ENCODE peak calls at places on chromosomes 3 and 15, in nine cellular contexts. One of them, this sample, is unnamed.

GRCh38 chr15:34717729-34718128 is 37.1 kb downstream of the GJD2 start:
- DNase-seq in CD4-positive, alpha-beta T cell: no peak
- DNase-seq in fibroblast of mammary gland: no peak
- DNase-seq in pulmonary artery endothelial cell: no peak
- DNase-seq in activated naive CD4-positive, alpha-beta T cell: no peak
- DNase-seq in AG10803: no peak
- DNase-seq in stimulated activated CD4-positive, alpha-beta T cell treated with anti-CD3 and anti-CD28 coated beads, Interleukin-4, amount 100 ng/mL, for 4 hours: no peak
- DNase-seq in SK-MEL-5: no peak
- DNase-seq in left lung: no peak
- DNase-seq in this sample: no peak

GRCh38 chr3:12449889-12450682 is 34.2 kb upstream of the TSEN2 start:
- DNase-seq in CD4-positive, alpha-beta T cell: no peak
- DNase-seq in activated naive CD4-positive, alpha-beta T cell: no peak
- DNase-seq in pulmonary artery endothelial cell: no peak
- DNase-seq in SK-MEL-5: no peak
- DNase-seq in stimulated activated CD4-positive, alpha-beta T cell treated with anti-CD3 and anti-CD28 coated beads, Interleukin-4, amount 100 ng/mL, for 4 hours: no peak
- DNase-seq in left lung: no peak
- DNase-seq in fibroblast of mammary gland: no peak
- DNase-seq in AG10803: no peak
- DNase-seq in this sample: no peak

GRCh38 chr15:69272139-69272538 is 26.6 kb upstream of the PAQR5 start:
- DNase-seq in left lung: no peak
- DNase-seq in pulmonary artery endothelial cell: no peak
- DNase-seq in activated naive CD4-positive, alpha-beta T cell: no peak
- DNase-seq in CD4-positive, alpha-beta T cell: no peak
- DNase-seq in fibroblast of mammary gland: no peak
- DNase-seq in AG10803: no peak
- DNase-seq in SK-MEL-5: no peak
- DNase-seq in stimulated activated CD4-positive, alpha-beta T cell treated with anti-CD3 and anti-CD28 coated beads, Interleukin-4, amount 100 ng/mL, for 4 hours: no peak
- DNase-seq in this sample: no peak

GRCh38 chr3:12934431-12934830 is 93.1 kb upstream of the RPL32 start:
- DNase-seq in stimulated activated CD4-positive, alpha-beta T cell treated with anti-CD3 and anti-CD28 coated beads, Interleukin-4, amount 100 ng/mL, for 4 hours: no peak
- DNase-seq in fibroblast of mammary gland: peak
- DNase-seq in CD4-positive, alpha-beta T cell: no peak
- DNase-seq in SK-MEL-5: no peak
- DNase-seq in left lung: no peak
- DNase-seq in AG10803: peak
- DNase-seq in activated naive CD4-positive, alpha-beta T cell: no peak
- DNase-seq in pulmonary artery endothelial cell: no peak
- DNase-seq in this sample: no peak

GRCh38 chr3:85574306-85574705 is 615.5 kb downstream of the CADM2 start:
- DNase-seq in fibroblast of mammary gland: no peak
- DNase-seq in activated naive CD4-positive, alpha-beta T cell: no peak
- DNase-seq in pulmonary artery endothelial cell: no peak
- DNase-seq in SK-MEL-5: no peak
- DNase-seq in stimulated activated CD4-positive, alpha-beta T cell treated with anti-CD3 and anti-CD28 coated beads, Interleukin-4, amount 100 ng/mL, for 4 hours: no peak
- DNase-seq in left lung: no peak
- DNase-seq in CD4-positive, alpha-beta T cell: no peak
- DNase-seq in AG10803: no peak
- DNase-seq in this sample: no peak

GRCh38 chr15:71443538-71443937 is 328.3 kb downstream of the THSD4 start:
- DNase-seq in AG10803: peak
- DNase-seq in CD4-positive, alpha-beta T cell: peak
- DNase-seq in pulmonary artery endothelial cell: no peak
- DNase-seq in left lung: no peak
- DNase-seq in fibroblast of mammary gland: peak
- DNase-seq in stimulated activated CD4-positive, alpha-beta T cell treated with anti-CD3 and anti-CD28 coated beads, Interleukin-4, amount 100 ng/mL, for 4 hours: peak
- DNase-seq in activated naive CD4-positive, alpha-beta T cell: no peak
- DNase-seq in SK-MEL-5: peak
- DNase-seq in this sample: no peak

GRCh38 chr3:16013563-16013962 is 160.9 kb upstream of the GALNT15 start:
- DNase-seq in fibroblast of mammary gland: peak
- DNase-seq in pulmonary artery endothelial cell: peak
- DNase-seq in left lung: no peak
- DNase-seq in stimulated activated CD4-positive, alpha-beta T cell treated with anti-CD3 and anti-CD28 coated beads, Interleukin-4, amount 100 ng/mL, for 4 hours: no peak
- DNase-seq in activated naive CD4-positive, alpha-beta T cell: no peak
- DNase-seq in SK-MEL-5: no peak
- DNase-seq in CD4-positive, alpha-beta T cell: no peak
- DNase-seq in AG10803: no peak
- DNase-seq in this sample: no peak

GRCh38 chr15:72782993-72783562 is 480 bp downstream of the ADPGK start:
- DNase-seq in fibroblast of mammary gland: peak
- DNase-seq in AG10803: peak
- DNase-seq in pulmonary artery endothelial cell: no peak
- DNase-seq in CD4-positive, alpha-beta T cell: no peak
- DNase-seq in activated naive CD4-positive, alpha-beta T cell: no peak
- DNase-seq in SK-MEL-5: peak
- DNase-seq in left lung: no peak
- DNase-seq in stimulated activated CD4-positive, alpha-beta T cell treated with anti-CD3 and anti-CD28 coated beads, Interleukin-4, amount 100 ng/mL, for 4 hours: peak
- DNase-seq in this sample: no peak

GRCh38 chr3:79954756-79955155 is 187.0 kb upstream of the ROBO1 start:
- DNase-seq in AG10803: no peak
- DNase-seq in activated naive CD4-positive, alpha-beta T cell: no peak
- DNase-seq in fibroblast of mammary gland: no peak
- DNase-seq in stimulated activated CD4-positive, alpha-beta T cell treated with anti-CD3 and anti-CD28 coated beads, Interleukin-4, amount 100 ng/mL, for 4 hours: no peak
- DNase-seq in left lung: no peak
- DNase-seq in SK-MEL-5: no peak
- DNase-seq in CD4-positive, alpha-beta T cell: no peak
- DNase-seq in pulmonary artery endothelial cell: no peak
- DNase-seq in this sample: no peak

GRCh38 chr3:139309880-139310279 is 33.9 kb upstream of the MRPS22 start:
- DNase-seq in SK-MEL-5: no peak
- DNase-seq in activated naive CD4-positive, alpha-beta T cell: no peak
- DNase-seq in CD4-positive, alpha-beta T cell: no peak
- DNase-seq in left lung: no peak
- DNase-seq in fibroblast of mammary gland: peak
- DNase-seq in AG10803: peak
- DNase-seq in pulmonary artery endothelial cell: no peak
- DNase-seq in stimulated activated CD4-positive, alpha-beta T cell treated with anti-CD3 and anti-CD28 coated beads, Interleukin-4, amount 100 ng/mL, for 4 hours: no peak
- DNase-seq in this sample: no peak

GRCh38 chr3:23490459-23490858 is 287.3 kb downstream of the UBE2E2 start:
- DNase-seq in activated naive CD4-positive, alpha-beta T cell: no peak
- DNase-seq in fibroblast of mammary gland: peak
- DNase-seq in CD4-positive, alpha-beta T cell: no peak
- DNase-seq in stimulated activated CD4-positive, alpha-beta T cell treated with anti-CD3 and anti-CD28 coated beads, Interleukin-4, amount 100 ng/mL, for 4 hours: no peak
- DNase-seq in pulmonary artery endothelial cell: peak
- DNase-seq in AG10803: peak
- DNase-seq in left lung: no peak
- DNase-seq in SK-MEL-5: no peak
- DNase-seq in this sample: no peak

GRCh38 chr3:37072892-37073291 is 79.6 kb downstream of the MLH1 start:
- DNase-seq in AG10803: peak
- DNase-seq in stimulated activated CD4-positive, alpha-beta T cell treated with anti-CD3 and anti-CD28 coated beads, Interleukin-4, amount 100 ng/mL, for 4 hours: no peak
- DNase-seq in SK-MEL-5: peak
- DNase-seq in pulmonary artery endothelial cell: peak
- DNase-seq in fibroblast of mammary gland: peak
- DNase-seq in left lung: no peak
- DNase-seq in CD4-positive, alpha-beta T cell: no peak
- DNase-seq in activated naive CD4-positive, alpha-beta T cell: no peak
- DNase-seq in this sample: no peak

GRCh38 chr3:122996038-122996580 is 31.5 kb downstream of the SEMA5B start:
- DNase-seq in AG10803: no peak
- DNase-seq in stimulated activated CD4-positive, alpha-beta T cell treated with anti-CD3 and anti-CD28 coated beads, Interleukin-4, amount 100 ng/mL, for 4 hours: no peak
- DNase-seq in SK-MEL-5: no peak
- DNase-seq in fibroblast of mammary gland: no peak
- DNase-seq in left lung: no peak
- DNase-seq in pulmonary artery endothelial cell: no peak
- DNase-seq in activated naive CD4-positive, alpha-beta T cell: no peak
- DNase-seq in CD4-positive, alpha-beta T cell: no peak
- DNase-seq in this sample: peak

GRCh38 chr15:62254137-62254934 is 89.3 kb upstream of the C2CD4B start:
- DNase-seq in SK-MEL-5: peak
- DNase-seq in stimulated activated CD4-positive, alpha-beta T cell treated with anti-CD3 and anti-CD28 coated beads, Interleukin-4, amount 100 ng/mL, for 4 hours: peak
- DNase-seq in activated naive CD4-positive, alpha-beta T cell: peak
- DNase-seq in CD4-positive, alpha-beta T cell: peak
- DNase-seq in AG10803: peak
- DNase-seq in left lung: peak
- DNase-seq in pulmonary artery endothelial cell: peak
- DNase-seq in fibroblast of mammary gland: peak
- DNase-seq in this sample: no peak

GRCh38 chr15:79960502-79961217 is 10.3 kb downstream of the BCL2A1 start:
- DNase-seq in SK-MEL-5: no peak
- DNase-seq in stimulated activated CD4-positive, alpha-beta T cell treated with anti-CD3 and anti-CD28 coated beads, Interleukin-4, amount 100 ng/mL, for 4 hours: no peak
- DNase-seq in fibroblast of mammary gland: peak
- DNase-seq in pulmonary artery endothelial cell: no peak
- DNase-seq in left lung: no peak
- DNase-seq in CD4-positive, alpha-beta T cell: no peak
- DNase-seq in activated naive CD4-positive, alpha-beta T cell: no peak
- DNase-seq in AG10803: no peak
- DNase-seq in this sample: no peak

GRCh38 chr15:69400850-69401249 is 13.3 kb upstream of the KIF23 start:
- DNase-seq in SK-MEL-5: no peak
- DNase-seq in AG10803: no peak
- DNase-seq in pulmonary artery endothelial cell: no peak
- DNase-seq in CD4-positive, alpha-beta T cell: no peak
- DNase-seq in left lung: no peak
- DNase-seq in stimulated activated CD4-positive, alpha-beta T cell treated with anti-CD3 and anti-CD28 coated beads, Interleukin-4, amount 100 ng/mL, for 4 hours: peak
- DNase-seq in fibroblast of mammary gland: no peak
- DNase-seq in activated naive CD4-positive, alpha-beta T cell: no peak
- DNase-seq in this sample: no peak

GRCh38 chr15:48718646-48719045 is 73.1 kb upstream of the FBN1 start:
- DNase-seq in CD4-positive, alpha-beta T cell: no peak
- DNase-seq in fibroblast of mammary gland: peak
- DNase-seq in AG10803: peak
- DNase-seq in SK-MEL-5: no peak
- DNase-seq in activated naive CD4-positive, alpha-beta T cell: no peak
- DNase-seq in pulmonary artery endothelial cell: no peak
- DNase-seq in left lung: no peak
- DNase-seq in stimulated activated CD4-positive, alpha-beta T cell treated with anti-CD3 and anti-CD28 coated beads, Interleukin-4, amount 100 ng/mL, for 4 hours: no peak
- DNase-seq in this sample: no peak

GRCh38 chr3:35733276-35733675 is 94.0 kb downstream of the ARPP21 start:
- DNase-seq in CD4-positive, alpha-beta T cell: no peak
- DNase-seq in SK-MEL-5: no peak
- DNase-seq in fibroblast of mammary gland: no peak
- DNase-seq in activated naive CD4-positive, alpha-beta T cell: no peak
- DNase-seq in stimulated activated CD4-positive, alpha-beta T cell treated with anti-CD3 and anti-CD28 coated beads, Interleukin-4, amount 100 ng/mL, for 4 hours: no peak
- DNase-seq in AG10803: no peak
- DNase-seq in left lung: no peak
- DNase-seq in pulmonary artery endothelial cell: no peak
- DNase-seq in this sample: peak

GRCh38 chr3:100226712-100227429 is 33.9 kb upstream of the TBC1D23 start:
- DNase-seq in stimulated activated CD4-positive, alpha-beta T cell treated with anti-CD3 and anti-CD28 coated beads, Interleukin-4, amount 100 ng/mL, for 4 hours: no peak
- DNase-seq in pulmonary artery endothelial cell: no peak
- DNase-seq in fibroblast of mammary gland: peak
- DNase-seq in activated naive CD4-positive, alpha-beta T cell: no peak
- DNase-seq in left lung: no peak
- DNase-seq in SK-MEL-5: peak
- DNase-seq in CD4-positive, alpha-beta T cell: no peak
- DNase-seq in AG10803: peak
- DNase-seq in this sample: no peak

GRCh38 chr3:59998040-59998439 is 948.2 kb upstream of the CFAP20DC start:
- DNase-seq in pulmonary artery endothelial cell: no peak
- DNase-seq in fibroblast of mammary gland: no peak
- DNase-seq in SK-MEL-5: no peak
- DNase-seq in stimulated activated CD4-positive, alpha-beta T cell treated with anti-CD3 and anti-CD28 coated beads, Interleukin-4, amount 100 ng/mL, for 4 hours: no peak
- DNase-seq in left lung: no peak
- DNase-seq in activated naive CD4-positive, alpha-beta T cell: no peak
- DNase-seq in CD4-positive, alpha-beta T cell: no peak
- DNase-seq in AG10803: peak
- DNase-seq in this sample: no peak

GRCh38 chr3:135018171-135018923 is 223.3 kb downstream of the EPHB1 start:
- DNase-seq in left lung: no peak
- DNase-seq in fibroblast of mammary gland: no peak
- DNase-seq in CD4-positive, alpha-beta T cell: no peak
- DNase-seq in stimulated activated CD4-positive, alpha-beta T cell treated with anti-CD3 and anti-CD28 coated beads, Interleukin-4, amount 100 ng/mL, for 4 hours: no peak
- DNase-seq in SK-MEL-5: no peak
- DNase-seq in pulmonary artery endothelial cell: no peak
- DNase-seq in activated naive CD4-positive, alpha-beta T cell: no peak
- DNase-seq in AG10803: no peak
- DNase-seq in this sample: no peak

GRCh38 chr15:93485922-93486327 is 396.9 kb upstream of the RGMA start:
- DNase-seq in fibroblast of mammary gland: no peak
- DNase-seq in AG10803: no peak
- DNase-seq in CD4-positive, alpha-beta T cell: no peak
- DNase-seq in activated naive CD4-positive, alpha-beta T cell: no peak
- DNase-seq in stimulated activated CD4-positive, alpha-beta T cell treated with anti-CD3 and anti-CD28 coated beads, Interleukin-4, amount 100 ng/mL, for 4 hours: no peak
- DNase-seq in SK-MEL-5: no peak
- DNase-seq in left lung: no peak
- DNase-seq in pulmonary artery endothelial cell: no peak
- DNase-seq in this sample: no peak

GRCh38 chr3:156609115-156609514 is 54.2 kb upstream of the SSR3 start:
- DNase-seq in CD4-positive, alpha-beta T cell: no peak
- DNase-seq in activated naive CD4-positive, alpha-beta T cell: no peak
- DNase-seq in left lung: no peak
- DNase-seq in pulmonary artery endothelial cell: no peak
- DNase-seq in stimulated activated CD4-positive, alpha-beta T cell treated with anti-CD3 and anti-CD28 coated beads, Interleukin-4, amount 100 ng/mL, for 4 hours: no peak
- DNase-seq in AG10803: no peak
- DNase-seq in fibroblast of mammary gland: no peak
- DNase-seq in SK-MEL-5: no peak
- DNase-seq in this sample: no peak

GRCh38 chr15:94743668-94744067 is 512.3 kb downstream of the MCTP2 start:
- DNase-seq in SK-MEL-5: no peak
- DNase-seq in AG10803: no peak
- DNase-seq in activated naive CD4-positive, alpha-beta T cell: no peak
- DNase-seq in left lung: no peak
- DNase-seq in fibroblast of mammary gland: no peak
- DNase-seq in pulmonary artery endothelial cell: no peak
- DNase-seq in CD4-positive, alpha-beta T cell: no peak
- DNase-seq in stimulated activated CD4-positive, alpha-beta T cell treated with anti-CD3 and anti-CD28 coated beads, Interleukin-4, amount 100 ng/mL, for 4 hours: no peak
- DNase-seq in this sample: no peak

GRCh38 chr3:87793322-87793877 is 265.4 kb downstream of the CGGBP1 start:
- DNase-seq in fibroblast of mammary gland: no peak
- DNase-seq in left lung: peak
- DNase-seq in pulmonary artery endothelial cell: no peak
- DNase-seq in AG10803: no peak
- DNase-seq in stimulated activated CD4-positive, alpha-beta T cell treated with anti-CD3 and anti-CD28 coated beads, Interleukin-4, amount 100 ng/mL, for 4 hours: no peak
- DNase-seq in activated naive CD4-positive, alpha-beta T cell: no peak
- DNase-seq in SK-MEL-5: no peak
- DNase-seq in CD4-positive, alpha-beta T cell: no peak
- DNase-seq in this sample: no peak

GRCh38 chr3:46593274-46593862 is 19.0 kb upstream of the FAM240A start:
- DNase-seq in left lung: no peak
- DNase-seq in AG10803: no peak
- DNase-seq in CD4-positive, alpha-beta T cell: no peak
- DNase-seq in stimulated activated CD4-positive, alpha-beta T cell treated with anti-CD3 and anti-CD28 coated beads, Interleukin-4, amount 100 ng/mL, for 4 hours: no peak
- DNase-seq in fibroblast of mammary gland: no peak
- DNase-seq in pulmonary artery endothelial cell: no peak
- DNase-seq in activated naive CD4-positive, alpha-beta T cell: no peak
- DNase-seq in SK-MEL-5: no peak
- DNase-seq in this sample: no peak

GRCh38 chr15:32867313-32867626 is 149.5 kb downstream of the GREM1 start:
- DNase-seq in AG10803: peak
- DNase-seq in pulmonary artery endothelial cell: no peak
- DNase-seq in activated naive CD4-positive, alpha-beta T cell: no peak
- DNase-seq in left lung: no peak
- DNase-seq in stimulated activated CD4-positive, alpha-beta T cell treated with anti-CD3 and anti-CD28 coated beads, Interleukin-4, amount 100 ng/mL, for 4 hours: no peak
- DNase-seq in SK-MEL-5: no peak
- DNase-seq in CD4-positive, alpha-beta T cell: no peak
- DNase-seq in fibroblast of mammary gland: peak
- DNase-seq in this sample: no peak

GRCh38 chr3:55511895-55512585 is 24.9 kb upstream of the WNT5A start:
- DNase-seq in fibroblast of mammary gland: peak
- DNase-seq in SK-MEL-5: no peak
- DNase-seq in activated naive CD4-positive, alpha-beta T cell: no peak
- DNase-seq in stimulated activated CD4-positive, alpha-beta T cell treated with anti-CD3 and anti-CD28 coated beads, Interleukin-4, amount 100 ng/mL, for 4 hours: no peak
- DNase-seq in left lung: no peak
- DNase-seq in AG10803: peak
- DNase-seq in pulmonary artery endothelial cell: no peak
- DNase-seq in CD4-positive, alpha-beta T cell: no peak
- DNase-seq in this sample: no peak

GRCh38 chr3:179068779-179069530 is 2.7 kb downstream of the ZMAT3 start:
- DNase-seq in fibroblast of mammary gland: peak
- DNase-seq in CD4-positive, alpha-beta T cell: peak
- DNase-seq in AG10803: peak
- DNase-seq in pulmonary artery endothelial cell: no peak
- DNase-seq in left lung: no peak
- DNase-seq in activated naive CD4-positive, alpha-beta T cell: no peak
- DNase-seq in stimulated activated CD4-positive, alpha-beta T cell treated with anti-CD3 and anti-CD28 coated beads, Interleukin-4, amount 100 ng/mL, for 4 hours: peak
- DNase-seq in SK-MEL-5: peak
- DNase-seq in this sample: peak

GRCh38 chr3:30693470-30694120 is 87.2 kb downstream of the TGFBR2 start:
- DNase-seq in AG10803: peak
- DNase-seq in left lung: no peak
- DNase-seq in activated naive CD4-positive, alpha-beta T cell: no peak
- DNase-seq in CD4-positive, alpha-beta T cell: no peak
- DNase-seq in pulmonary artery endothelial cell: no peak
- DNase-seq in stimulated activated CD4-positive, alpha-beta T cell treated with anti-CD3 and anti-CD28 coated beads, Interleukin-4, amount 100 ng/mL, for 4 hours: no peak
- DNase-seq in SK-MEL-5: peak
- DNase-seq in fibroblast of mammary gland: peak
- DNase-seq in this sample: peak

GRCh38 chr15:29815705-29816042 is 6.6 kb downstream of the TJP1 start:
- DNase-seq in left lung: no peak
- DNase-seq in AG10803: no peak
- DNase-seq in SK-MEL-5: no peak
- DNase-seq in stimulated activated CD4-positive, alpha-beta T cell treated with anti-CD3 and anti-CD28 coated beads, Interleukin-4, amount 100 ng/mL, for 4 hours: no peak
- DNase-seq in pulmonary artery endothelial cell: no peak
- DNase-seq in activated naive CD4-positive, alpha-beta T cell: no peak
- DNase-seq in CD4-positive, alpha-beta T cell: no peak
- DNase-seq in fibroblast of mammary gland: no peak
- DNase-seq in this sample: no peak

This sample was measured in NCI-H446 treated with DMSO at 0.1 percent for 48 hours.